ENCODE peak calls at places on chromosomes 13 and 19, in seven cellular contexts. B is lower leg skin, M is neural crest cell, H is Caco-2, F is T1000, U is GM04503, X is NCI-H2029. D is an unnamed sample.

GRCh38 chr19:1267441-1268391 is 1.4 kb upstream of the CIRBP start:
- DNase-seq in B (no peak), M (no peak), H (no peak), F (no peak), U (no peak), X (no peak), D (no peak)

GRCh38 chr13:50916701-50917184 is 7.2 kb downstream of the RNASEH2B start:
- DNase-seq in B (peak), M (no peak), H (no peak), F (no peak), U (no peak), X (no peak), D (no peak)

GRCh38 chr13:54379461-54379860 is 1350.8 kb downstream of the OLFM4 start:
- DNase-seq in B (no peak), M (no peak), H (no peak), F (no peak), U (no peak), X (no peak), D (no peak)

GRCh38 chr19:51799311-51799997 is 4.5 kb downstream of the FPR3 start:
- DNase-seq in B (peak), M (no peak), H (no peak), F (peak), U (peak), X (no peak), D (peak)

GRCh38 chr19:16066611-16067104 is 9.6 kb upstream of the TPM4 start:
- DNase-seq in B (no peak), M (no peak), H (peak), F (no peak), U (no peak), X (no peak), D (no peak)

GRCh38 chr19:3784607-3785463 is 1.3 kb downstream of the MATK start:
- DNase-seq in B (no peak), M (no peak), H (no peak), F (no peak), U (no peak), X (no peak), D (no peak)

GRCh38 chr19:41687419-41687818 is 651 bp downstream of the CEACAM7 start:
- DNase-seq in B (no peak), M (no peak), H (no peak), F (no peak), U (no peak), X (no peak), D (no peak)

GRCh38 chr13:40664100-40665060 is 2.1 kb downstream of the FOXO1 start:
- DNase-seq in B (peak), M (peak), H (peak), F (no peak), U (no peak), X (no peak), D (no peak)

GRCh38 chr19:12733907-12734214 is 623 bp downstream of the TRIR start:
- DNase-seq in B (no peak), M (no peak), H (no peak), F (no peak), U (no peak), X (no peak), D (no peak)

GRCh38 chr13:106919638-106920037 is 351.7 kb upstream of the ARGLU1 start:
- DNase-seq in B (no peak), M (peak), H (no peak), F (no peak), U (no peak), X (no peak), D (no peak)

GRCh38 chr13:83508905-83509304 is 373.4 kb downstream of the SLITRK1 start:
- DNase-seq in B (no peak), M (no peak), H (no peak), F (no peak), U (no peak), X (no peak), D (no peak)

GRCh38 chr13:33052446-33052845 is 36.2 kb downstream of the KL start:
- DNase-seq in B (no peak), M (no peak), H (no peak), F (no peak), U (peak), X (no peak), D (peak)

GRCh38 chr19:6470173-6470572 is 6.1 kb downstream of the CRB3 start:
- DNase-seq in B (no peak), M (no peak), H (no peak), F (no peak), U (no peak), X (no peak), D (no peak)

GRCh38 chr13:113742000-113742441 is 17.0 kb upstream of the TMEM255B start:
- DNase-seq in B (peak), M (no peak), H (peak), F (no peak), U (no peak), X (no peak), D (no peak)

GRCh38 chr13:23851106-23851505 is 38.1 kb downstream of the MIPEP start:
- DNase-seq in B (no peak), M (no peak), H (no peak), F (no peak), U (no peak), X (no peak), D (no peak)

GRCh38 chr19:30255783-30256509 is 116.2 kb upstream of the ZNF536 start:
- DNase-seq in B (no peak), M (no peak), H (no peak), F (no peak), U (no peak), X (no peak), D (no peak)

GRCh38 chr13:28394422-28394821 is 100.5 kb downstream of the FLT1 start:
- DNase-seq in B (no peak), M (no peak), H (no peak), F (no peak), U (no peak), X (no peak), D (no peak)

GRCh38 chr19:52963229-52963760 is 614 bp upstream of the ZNF816 start:
- DNase-seq in B (no peak), M (peak), H (no peak), F (no peak), U (no peak), X (no peak), D (no peak)

GRCh38 chr13:32264407-32264806 is 50.8 kb downstream of the ZAR1L start:
- DNase-seq in B (peak), M (no peak), H (no peak), F (no peak), U (no peak), X (no peak), D (no peak)

GRCh38 chr19:51147663-51148062 is 5.6 kb downstream of the SIGLEC7 start:
- DNase-seq in B (no peak), M (no peak), H (no peak), F (no peak), U (no peak), X (no peak), D (no peak)

GRCh38 chr19:13100031-13100588 is 2.5 kb downstream of the LYL1 start:
- DNase-seq in B (no peak), M (no peak), H (no peak), F (no peak), U (no peak), X (no peak), D (no peak)

GRCh38 chr13:41962994-41963393 is 2.1 kb upstream of the VWA8 start:
- DNase-seq in B (no peak), M (no peak), H (no peak), F (no peak), U (no peak), X (no peak), D (no peak)

D was measured in AG04449.